ENCODE peak calls at places on chromosomes 12 and 14, in ten cellular contexts. E, Z, W, X, P, B, Y, V, Q and J are unnamed samples.
A peak's percentile ranks its signal among the peaks of the same experiment; 100 is the strongest.

GRCh38 chr14:68458840-68459469 is 333.9 kb downstream of the ZFP36L1 start:
- DNase-seq in E (peak; percentile 75), Q (no peak), W (no peak), X (no peak), V (no peak), B (peak; percentile 65), Y (peak; percentile 91), P (peak; percentile 80), Z (no peak), J (peak; percentile 99)

GRCh38 chr14:74913986-74914573 is 9.0 kb downstream of the RPS6KL1 start:
- DNase-seq in Z (no peak), Q (no peak), E (peak; percentile 81), P (peak; percentile 86), X (no peak), W (no peak), B (no peak), V (peak; percentile 41), Y (peak; percentile 21), J (no peak)

GRCh38 chr12:94615284-94616216 is 34.8 kb downstream of the TMCC3 start:
- DNase-seq in W (no peak), P (no peak), Z (no peak), X (no peak), B (no peak), Y (peak; percentile 75), Q (no peak), E (peak; percentile 89), V (no peak), J (no peak)

GRCh38 chr14:99589651-99590530 is 14.1 kb downstream of the CCDC85C start:
- DNase-seq in E (no peak), V (no peak), X (no peak), Q (no peak), Y (no peak), P (no peak), W (no peak), Z (no peak), B (no peak), J (no peak)

GRCh38 chr14:92382677-92383076 is 59.7 kb downstream of the SLC24A4 start:
- DNase-seq in V (no peak), E (peak; percentile 36), Q (no peak), W (no peak), B (no peak), X (no peak), P (no peak), Z (no peak), Y (no peak), J (no peak)

GRCh38 chr12:80807640-80808288 is 91.1 kb downstream of the MYF5 start:
- DNase-seq in B (no peak), Q (no peak), Z (no peak), X (no peak), V (no peak), P (no peak), Y (no peak), W (no peak), E (no peak), J (no peak)

GRCh38 chr12:31772685-31773222 is 43.9 kb upstream of the AMN1 start:
- DNase-seq in V (no peak), Z (no peak), Q (no peak), W (no peak), B (no peak), P (no peak), E (no peak), Y (no peak), X (no peak), J (no peak)

GRCh38 chr14:28097585-28097984 is 669.0 kb upstream of the FOXG1 start:
- DNase-seq in P (no peak), E (no peak), Q (no peak), Z (no peak), V (no peak), B (no peak), W (no peak), Y (no peak), X (no peak), J (no peak)

GRCh38 chr12:91332305-91332704 is 149.7 kb upstream of the DCN start:
- DNase-seq in P (no peak), Z (no peak), X (no peak), Q (no peak), E (no peak), B (no peak), W (no peak), V (no peak), Y (no peak), J (no peak)

GRCh38 chr12:104294845-104295674 is 8.5 kb upstream of the EID3 start:
- DNase-seq in P (no peak), Z (no peak), V (no peak), E (no peak), X (no peak), W (no peak), Q (no peak), B (no peak), Y (no peak), J (no peak)

GRCh38 chr14:67405771-67406170 is 6.2 kb downstream of the PLEK2 start:
- DNase-seq in E (no peak), W (no peak), X (no peak), P (no peak), Z (no peak), Q (no peak), B (no peak), Y (no peak), V (no peak), J (no peak)

GRCh38 chr12:77847060-77847541 is 16.4 kb downstream of the NAV3 start:
- DNase-seq in Y (no peak), E (peak; percentile 42), X (no peak), Z (no peak), B (no peak), V (no peak), P (no peak), Q (no peak), W (no peak), J (no peak)

GRCh38 chr14:23639891-23640523 is 3.8 kb downstream of the DHRS2 start:
- DNase-seq in Z (no peak), B (no peak), V (no peak), Q (no peak), E (no peak), X (no peak), Y (no peak), P (no peak), W (no peak), J (no peak)

GRCh38 chr12:32471601-32472001 is 72.2 kb downstream of the FGD4 start:
- DNase-seq in Y (no peak), E (peak; percentile 14), Z (no peak), P (no peak), B (no peak), V (no peak), W (no peak), Q (no peak), X (no peak), J (no peak)

GRCh38 chr12:113783811-113784210 is 182.3 kb downstream of the RBM19 start:
- DNase-seq in Y (no peak), P (no peak), Q (no peak), B (no peak), X (no peak), Z (no peak), E (no peak), V (no peak), W (no peak), J (no peak)

GRCh38 chr14:24434676-24435075 is 4.9 kb downstream of the KHNYN start:
- DNase-seq in E (no peak), W (no peak), Y (no peak), X (no peak), B (no peak), Q (no peak), P (no peak), Z (no peak), V (no peak), J (no peak)

GRCh38 chr12:124057691-124058090 is 84.7 kb downstream of the ZNF664 start:
- DNase-seq in E (no peak), B (no peak), X (no peak), V (no peak), W (no peak), Q (no peak), Y (no peak), Z (no peak), P (no peak), J (no peak)

GRCh38 chr14:73467800-73468199 is 9.5 kb upstream of the NUMB start:
- DNase-seq in X (peak; percentile 25), Z (no peak), B (no peak), E (no peak), W (peak; percentile 36), V (no peak), Q (no peak), Y (no peak), P (no peak), J (no peak)

GRCh38 chr12:47938093-47938492 is 25.3 kb upstream of the TMEM106C start:
- DNase-seq in B (no peak), Q (no peak), Z (no peak), V (no peak), P (no peak), X (no peak), Y (peak; percentile 23), E (peak; percentile 63), W (no peak), J (no peak)